ENCODE peak calls at places on chromosome 17, in nine cellular contexts. N, W, S, G, T, J, U, O and D are unnamed samples.

GRCh38 chr17:32015245-32016013 is 8.2 kb downstream of the LRRC37B start:
- DNase-seq in N (peak), W (no peak), S (no peak), G (no peak), T (no peak), J (no peak), U (no peak), O (no peak), D (no peak)

GRCh38 chr17:68704897-68705296 is 103.7 kb upstream of the FAM20A start:
- DNase-seq in N (peak), W (no peak), S (peak), G (no peak), T (no peak), J (no peak), U (no peak), O (no peak), D (peak)

GRCh38 chr17:77235370-77236080 is 94.8 kb downstream of the SEC14L1 start:
- DNase-seq in N (peak), W (no peak), S (peak), G (peak), T (no peak), J (no peak), U (no peak), O (no peak), D (peak)

GRCh38 chr17:31698751-31699150 is 160.3 kb downstream of the COPRS start:
- DNase-seq in N (no peak), W (no peak), S (no peak), G (no peak), T (no peak), J (no peak), U (no peak), O (no peak), D (no peak)

GRCh38 chr17:33819539-33819938 is 435.5 kb upstream of the CCL2 start:
- DNase-seq in N (no peak), W (no peak), S (no peak), G (no peak), T (no peak), J (no peak), U (no peak), O (no peak), D (no peak)

GRCh38 chr17:48478224-48479013 is 48.4 kb upstream of the SKAP1 start:
- DNase-seq in N (no peak), W (no peak), S (no peak), G (no peak), T (no peak), J (no peak), U (no peak), O (no peak), D (no peak)

GRCh38 chr17:15466131-15466530 is 1.3 kb downstream of the CDRT4 start:
- DNase-seq in N (no peak), W (no peak), S (no peak), G (no peak), T (no peak), J (no peak), U (no peak), O (no peak), D (no peak)

GRCh38 chr17:8649157-8650118 is 18.9 kb upstream of the MYH10 start:
- DNase-seq in N (peak), W (no peak), S (no peak), G (peak), T (no peak), J (no peak), U (no peak), O (no peak), D (peak)

GRCh38 chr17:80119839-80120238 is 18.5 kb downstream of the GAA start:
- DNase-seq in N (no peak), W (no peak), S (no peak), G (no peak), T (no peak), J (no peak), U (no peak), O (no peak), D (no peak)

GRCh38 chr17:50361561-50362480 is 11.2 kb downstream of the MRPL27 start:
- DNase-seq in N (peak), W (peak), S (peak), G (no peak), T (peak), J (no peak), U (peak), O (no peak), D (peak)

GRCh38 chr17:75922963-75923874 is 17.6 kb downstream of the FBF1 start:
- DNase-seq in N (no peak), W (no peak), S (no peak), G (no peak), T (no peak), J (no peak), U (no peak), O (no peak), D (no peak)

GRCh38 chr17:4221899-4222659 is 41.7 kb downstream of the ANKFY1 start:
- DNase-seq in N (no peak), W (no peak), S (peak), G (no peak), T (no peak), J (no peak), U (no peak), O (no peak), D (no peak)

GRCh38 chr17:34156741-34157589 is 98.1 kb upstream of the CCL2 start:
- DNase-seq in N (no peak), W (no peak), S (peak), G (no peak), T (peak), J (no peak), U (no peak), O (no peak), D (no peak)